ENCODE peak calls at places on chromosomes 3 and 15, in eight cellular contexts. One of them, this sample, is unnamed. For H3K4me1, the result is how much of the 10 kb centered on the place peaks cover.

GRCh38 chr3:65999606-66000005 is 39.1 kb downstream of the MAGI1 start:
- DNase-seq in stomach: no peak
- DNase-seq in HCT116: no peak
- DNase-seq in sigmoid colon: no peak
- DNase-seq in GM23338: no peak
- DNase-seq in spleen: no peak
- DNase-seq in endothelial cell of umbilical vein: no peak
- DNase-seq in prostate gland: no peak
- DNase-seq in this sample: no peak

GRCh38 chr3:81728766-81729544 is 32.5 kb downstream of the GBE1 start:
- DNase-seq in stomach: no peak
- DNase-seq in HCT116: no peak
- DNase-seq in sigmoid colon: no peak
- DNase-seq in GM23338: no peak
- DNase-seq in spleen: no peak
- DNase-seq in endothelial cell of umbilical vein: peak
- DNase-seq in prostate gland: no peak
- DNase-seq in this sample: no peak

GRCh38 chr15:94098877-94099606 is 132.3 kb upstream of the MCTP2 start:
- DNase-seq in stomach: no peak
- DNase-seq in HCT116: no peak
- DNase-seq in sigmoid colon: no peak
- DNase-seq in GM23338: no peak
- DNase-seq in spleen: no peak
- DNase-seq in endothelial cell of umbilical vein: no peak
- DNase-seq in prostate gland: no peak
- DNase-seq in this sample: no peak

GRCh38 chr3:59081071-59081470 is 31.2 kb upstream of the CFAP20DC start:
- DNase-seq in stomach: no peak
- DNase-seq in HCT116: no peak
- DNase-seq in sigmoid colon: no peak
- DNase-seq in GM23338: no peak
- DNase-seq in spleen: no peak
- DNase-seq in endothelial cell of umbilical vein: no peak
- DNase-seq in prostate gland: no peak
- DNase-seq in this sample: no peak

GRCh38 chr15:40790723-40791122 is 16.2 kb upstream of the ZFYVE19 start:
- DNase-seq in stomach: no peak
- DNase-seq in HCT116: no peak
- DNase-seq in sigmoid colon: no peak
- DNase-seq in GM23338: no peak
- DNase-seq in spleen: no peak
- DNase-seq in endothelial cell of umbilical vein: no peak
- DNase-seq in prostate gland: no peak
- DNase-seq in this sample: no peak

GRCh38 chr15:56629133-56629532 is 104.2 kb downstream of the ZNF280D start:
- DNase-seq in stomach: no peak
- DNase-seq in HCT116: no peak
- DNase-seq in sigmoid colon: no peak
- DNase-seq in GM23338: no peak
- DNase-seq in spleen: no peak
- DNase-seq in endothelial cell of umbilical vein: no peak
- DNase-seq in prostate gland: no peak
- DNase-seq in this sample: no peak

GRCh38 chr3:140188285-140188684 is 253.3 kb downstream of the CLSTN2 start:
- DNase-seq in stomach: no peak
- DNase-seq in HCT116: no peak
- DNase-seq in sigmoid colon: no peak
- DNase-seq in GM23338: no peak
- DNase-seq in spleen: no peak
- DNase-seq in endothelial cell of umbilical vein: no peak
- DNase-seq in prostate gland: no peak
- DNase-seq in this sample: no peak

GRCh38 chr15:92068121-92068520 is 214.6 kb downstream of the SLCO3A1 start:
- DNase-seq in stomach: no peak
- DNase-seq in HCT116: no peak
- DNase-seq in sigmoid colon: no peak
- DNase-seq in GM23338: no peak
- DNase-seq in spleen: no peak
- DNase-seq in endothelial cell of umbilical vein: no peak
- DNase-seq in prostate gland: no peak
- DNase-seq in this sample: no peak

GRCh38 chr15:100060276-100060926 is 281.4 kb downstream of the ADAMTS17 start:
- DNase-seq in stomach: peak
- DNase-seq in HCT116: no peak
- DNase-seq in sigmoid colon: no peak
- DNase-seq in GM23338: no peak
- DNase-seq in spleen: no peak
- DNase-seq in endothelial cell of umbilical vein: peak
- DNase-seq in prostate gland: peak
- DNase-seq in this sample: peak

GRCh38 chr3:34361921-34362320 is 563.5 kb downstream of the PDCD6IP start:
- DNase-seq in stomach: no peak
- DNase-seq in HCT116: no peak
- DNase-seq in sigmoid colon: no peak
- DNase-seq in GM23338: no peak
- DNase-seq in spleen: no peak
- DNase-seq in endothelial cell of umbilical vein: no peak
- DNase-seq in prostate gland: no peak
- DNase-seq in this sample: peak

GRCh38 chr15:38724827-38725226 is 160.2 kb upstream of the RASGRP1 start:
- DNase-seq in stomach: no peak
- DNase-seq in HCT116: no peak
- DNase-seq in sigmoid colon: no peak
- DNase-seq in GM23338: no peak
- DNase-seq in spleen: no peak
- DNase-seq in endothelial cell of umbilical vein: no peak
- DNase-seq in prostate gland: no peak
- DNase-seq in this sample: no peak

GRCh38 chr3:150798122-150798618 is 35.2 kb upstream of the SIAH2 start:
- DNase-seq in stomach: peak
- DNase-seq in HCT116: no peak
- DNase-seq in sigmoid colon: no peak
- DNase-seq in GM23338: peak
- DNase-seq in spleen: no peak
- DNase-seq in endothelial cell of umbilical vein: no peak
- DNase-seq in prostate gland: peak
- DNase-seq in this sample: peak

GRCh38 chr3:13188975-13189374 is 115.7 kb upstream of the IQSEC1 start:
- DNase-seq in stomach: no peak
- DNase-seq in HCT116: no peak
- DNase-seq in sigmoid colon: no peak
- DNase-seq in GM23338: no peak
- DNase-seq in spleen: no peak
- DNase-seq in endothelial cell of umbilical vein: no peak
- DNase-seq in prostate gland: no peak
- DNase-seq in this sample: no peak

GRCh38 chr3:13187593-13187992 is 114.4 kb upstream of the IQSEC1 start:
- DNase-seq in stomach: no peak
- DNase-seq in HCT116: no peak
- DNase-seq in sigmoid colon: no peak
- DNase-seq in GM23338: no peak
- DNase-seq in spleen: no peak
- DNase-seq in endothelial cell of umbilical vein: no peak
- DNase-seq in prostate gland: no peak
- DNase-seq in this sample: no peak

GRCh38 chr3:13186416-13186815 is 113.2 kb upstream of the IQSEC1 start:
- DNase-seq in stomach: no peak
- DNase-seq in HCT116: no peak
- DNase-seq in sigmoid colon: no peak
- DNase-seq in GM23338: no peak
- DNase-seq in spleen: no peak
- DNase-seq in endothelial cell of umbilical vein: no peak
- DNase-seq in prostate gland: no peak
- DNase-seq in this sample: no peak

GRCh38 chr3:13189639-13190375 is 116.6 kb upstream of the IQSEC1 start:
- DNase-seq in stomach: no peak
- DNase-seq in HCT116: no peak
- DNase-seq in sigmoid colon: peak
- DNase-seq in GM23338: no peak
- DNase-seq in spleen: peak
- DNase-seq in endothelial cell of umbilical vein: no peak
- DNase-seq in prostate gland: no peak
- DNase-seq in this sample: no peak

DNA sequence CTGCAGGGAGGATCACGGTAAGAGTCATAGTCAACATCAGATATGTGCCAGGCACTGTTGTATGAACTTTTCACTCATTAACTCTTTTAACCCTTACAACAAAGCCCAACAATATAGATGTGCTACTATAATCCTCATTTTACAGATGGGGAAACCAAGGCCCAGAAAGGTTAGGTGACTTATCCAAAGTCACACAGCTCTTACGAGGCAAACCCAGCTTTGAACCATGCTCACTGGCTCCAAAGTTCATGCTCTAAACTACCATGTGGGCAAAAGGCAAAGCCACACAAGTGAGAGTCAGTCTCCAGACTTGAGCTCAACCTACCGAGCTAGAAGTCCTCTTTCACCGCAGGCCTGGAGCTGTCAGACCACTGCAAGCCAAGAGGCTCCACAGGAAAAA is 115.2 kb upstream of the IQSEC1 start:
- DNase-seq in stomach: no peak
- DNase-seq in HCT116: no peak
- DNase-seq in sigmoid colon: peak
- DNase-seq in GM23338: no peak
- DNase-seq in spleen: no peak
- DNase-seq in endothelial cell of umbilical vein: no peak
- DNase-seq in prostate gland: no peak
- DNase-seq in this sample: no peak
- H3K4me1 ChIP-seq in stomach: under half
- H3K4me1 ChIP-seq in HCT116: under half
- H3K4me1 ChIP-seq in sigmoid colon: under half
- H3K4me1 ChIP-seq in GM23338: under half
- H3K4me1 ChIP-seq in spleen: under half
- H3K4me1 ChIP-seq in endothelial cell of umbilical vein: under half
- H3K4me1 ChIP-seq in prostate gland: under half
- H3K4me1 ChIP-seq in this sample: under half

GRCh38 chr3:63934041-63934440 is 21.9 kb upstream of the SCAANT1 start:
- DNase-seq in stomach: no peak
- DNase-seq in HCT116: no peak
- DNase-seq in sigmoid colon: no peak
- DNase-seq in GM23338: peak
- DNase-seq in spleen: no peak
- DNase-seq in endothelial cell of umbilical vein: no peak
- DNase-seq in prostate gland: no peak
- DNase-seq in this sample: no peak

GRCh38 chr3:63931290-63931689 is 19.1 kb upstream of the SCAANT1 start:
- DNase-seq in stomach: no peak
- DNase-seq in HCT116: no peak
- DNase-seq in sigmoid colon: no peak
- DNase-seq in GM23338: peak
- DNase-seq in spleen: no peak
- DNase-seq in endothelial cell of umbilical vein: no peak
- DNase-seq in prostate gland: no peak
- DNase-seq in this sample: no peak

GRCh38 chr3:63934484-63934883 is 22.3 kb upstream of the SCAANT1 start:
- DNase-seq in stomach: no peak
- DNase-seq in HCT116: no peak
- DNase-seq in sigmoid colon: no peak
- DNase-seq in GM23338: no peak
- DNase-seq in spleen: no peak
- DNase-seq in endothelial cell of umbilical vein: no peak
- DNase-seq in prostate gland: no peak
- DNase-seq in this sample: no peak

GRCh38 chr3:63932509-63933212 is 20.5 kb upstream of the SCAANT1 start:
- DNase-seq in stomach: no peak
- DNase-seq in HCT116: no peak
- DNase-seq in sigmoid colon: no peak
- DNase-seq in GM23338: no peak
- DNase-seq in spleen: no peak
- DNase-seq in endothelial cell of umbilical vein: no peak
- DNase-seq in prostate gland: no peak
- DNase-seq in this sample: no peak

GRCh38 chr3:63933459-63933858 is 21.3 kb upstream of the SCAANT1 start:
- DNase-seq in stomach: no peak
- DNase-seq in HCT116: no peak
- DNase-seq in sigmoid colon: no peak
- DNase-seq in GM23338: no peak
- DNase-seq in spleen: no peak
- DNase-seq in endothelial cell of umbilical vein: no peak
- DNase-seq in prostate gland: no peak
- DNase-seq in this sample: no peak
- H3K27ac ChIP-seq in stomach: peak
- H3K27ac ChIP-seq in HCT116: no peak
- H3K27ac ChIP-seq in sigmoid colon: no peak
- H3K27ac ChIP-seq in GM23338: no peak
- H3K27ac ChIP-seq in spleen: peak
- H3K27ac ChIP-seq in endothelial cell of umbilical vein: no peak
- H3K27ac ChIP-seq in prostate gland: no peak
- H3K27ac ChIP-seq in this sample: no peak

DNA sequence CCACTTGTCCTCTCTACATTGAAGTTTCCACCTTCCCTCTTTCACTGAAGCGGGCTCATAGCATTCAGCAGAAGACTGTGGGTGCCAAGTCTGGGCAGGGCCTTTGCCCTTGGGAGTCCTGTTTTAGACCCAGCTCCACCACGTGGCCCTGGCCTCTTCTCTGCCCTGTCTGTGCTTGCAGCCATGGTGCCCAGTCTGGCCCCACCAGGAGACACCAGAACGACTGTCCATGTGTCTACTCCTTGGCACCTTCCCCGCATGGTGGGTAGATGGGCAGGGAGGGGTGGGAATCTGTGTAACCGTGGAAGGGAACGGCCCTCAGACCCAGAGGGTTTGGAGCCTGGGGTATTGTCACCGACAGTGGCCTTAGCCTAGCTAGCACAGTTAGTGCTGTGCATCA is 17.9 kb upstream of the EMC3 start:
- DNase-seq in stomach: no peak
- DNase-seq in HCT116: no peak
- DNase-seq in sigmoid colon: peak
- DNase-seq in GM23338: no peak
- DNase-seq in spleen: no peak
- DNase-seq in endothelial cell of umbilical vein: no peak
- DNase-seq in prostate gland: no peak
- DNase-seq in this sample: no peak
- TF ChIP-seq POLR2AphosphoS5 in stomach: no peak
- TF ChIP-seq POLR2AphosphoS5 in HCT116: no peak
- TF ChIP-seq POLR2AphosphoS5 in sigmoid colon: no peak
- TF ChIP-seq POLR2AphosphoS5 in GM23338: no peak
- TF ChIP-seq POLR2AphosphoS5 in spleen: no peak
- TF ChIP-seq POLR2AphosphoS5 in endothelial cell of umbilical vein: no peak
- TF ChIP-seq POLR2AphosphoS5 in prostate gland: no peak
- TF ChIP-seq POLR2AphosphoS5 in this sample: no peak

DNA sequence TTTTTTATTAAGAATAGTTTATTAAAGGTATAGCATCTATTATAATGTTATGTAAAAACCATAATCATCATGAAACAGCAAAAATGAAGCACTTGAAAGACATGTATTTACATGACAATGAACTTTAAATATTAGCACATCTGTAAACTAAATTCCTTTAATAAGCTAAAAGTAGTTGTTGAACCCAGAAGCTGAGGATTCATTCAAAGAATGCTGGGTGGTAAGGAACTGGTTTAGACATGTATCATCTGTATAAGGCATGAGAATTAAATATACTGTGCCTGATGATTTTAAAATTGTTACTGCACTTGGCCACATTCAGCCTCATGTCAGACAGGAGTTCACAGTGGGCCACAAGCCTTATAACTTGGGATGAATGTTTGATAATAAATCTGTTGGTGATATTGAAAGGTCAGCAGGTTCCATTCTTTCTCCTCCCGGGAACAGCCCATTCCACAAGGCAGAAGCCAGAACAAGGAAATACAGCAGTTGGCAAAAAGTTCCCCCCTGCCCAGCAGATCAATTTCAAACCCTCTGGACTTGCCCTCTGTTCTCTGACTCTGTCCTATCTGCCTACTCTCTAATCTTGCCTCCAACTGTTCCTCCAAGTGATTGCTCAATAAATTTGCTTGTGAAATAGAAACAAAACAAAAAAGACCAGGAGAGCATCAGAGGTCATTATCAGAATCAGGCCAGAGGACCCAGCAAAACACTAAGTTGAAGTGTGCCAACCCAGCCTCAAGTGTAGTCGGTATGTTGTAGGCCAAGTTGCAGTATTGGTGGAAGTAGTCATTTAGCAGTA is 49.8 kb upstream of the TEX264 start:
- DNase-seq in stomach: no peak
- DNase-seq in HCT116: no peak
- DNase-seq in sigmoid colon: no peak
- DNase-seq in GM23338: no peak
- DNase-seq in spleen: no peak
- DNase-seq in endothelial cell of umbilical vein: no peak
- DNase-seq in prostate gland: no peak
- DNase-seq in this sample: no peak
- H3K4me1 ChIP-seq in stomach: half or more
- H3K4me1 ChIP-seq in HCT116: under half
- H3K4me1 ChIP-seq in sigmoid colon: half or more
- H3K4me1 ChIP-seq in GM23338: under half
- H3K4me1 ChIP-seq in spleen: under half
- H3K4me1 ChIP-seq in endothelial cell of umbilical vein: under half
- H3K4me1 ChIP-seq in prostate gland: under half
- H3K4me1 ChIP-seq in this sample: under half